ENCODE peak calls at places on chromosomes 1 and 21, in ten cellular contexts. A is NAMALWA; N is IMR-90; H is occipital lobe; J is activated T-cell treated with anti-CD3 and anti-CD28 coated beads for 48 hours; B is stimulated activated CD4-positive, alpha-beta T cell treated with anti-CD3 and anti-CD28 coated beads, Interleukin-4, amount 100 ng/mL, for 48 hours; U is A673; O is NCI-H1694 treated with DMSO at 0.1 percent for 48 hours; Y is mesendoderm; R is LHCN-M2. M is an unnamed sample.

GRCh38 chr1:68484618-68485017 is 12.3 kb downstream of the DEPDC1 start:
- DNase-seq in A (no peak), N (no peak), H (no peak), J (no peak), B (no peak), U (no peak), O (no peak), Y (no peak), R (no peak), M (no peak)

GRCh38 chr1:159828916-159829634 is 2.4 kb downstream of the SLAMF8 start:
- DNase-seq in A (peak; percentile 48), N (no peak), H (no peak), J (no peak), B (no peak), U (no peak), O (peak; percentile 89), Y (peak; percentile 79), R (peak; percentile 27), M (peak; percentile 67)

GRCh38 chr1:6794164-6794563 is 8.9 kb downstream of the CAMTA1 start:
- DNase-seq in A (peak; percentile 70), N (peak; percentile 74), H (no peak), J (no peak), B (no peak), U (peak; percentile 55), O (no peak), Y (peak; percentile 63), R (peak; percentile 59), M (peak; percentile 56)

GRCh38 chr1:23578997-23579363 is 19.7 kb upstream of the ID3 start:
- DNase-seq in A (no peak), N (no peak), H (no peak), J (no peak), B (no peak), U (no peak), O (no peak), Y (no peak), R (no peak), M (no peak)

GRCh38 chr1:204891860-204892259 is 21.2 kb downstream of the NFASC start:
- DNase-seq in A (no peak), N (no peak), H (no peak), J (no peak), B (no peak), U (no peak), O (no peak), Y (no peak), R (no peak), M (no peak)

GRCh38 chr1:209583408-209583807 is at the start of gene CAMK1G:
- DNase-seq in A (no peak), N (peak; percentile 80), H (peak; percentile 60), J (no peak), B (no peak), U (peak; percentile 90), O (no peak), Y (peak; percentile 74), R (peak; percentile 38), M (no peak)

GRCh38 chr1:18581420-18581880 is 49.2 kb upstream of the PAX7 start:
- DNase-seq in A (peak; percentile 64), N (no peak), H (no peak), J (peak; percentile 49), B (peak; percentile 37), U (peak; percentile 39), O (no peak), Y (no peak), R (no peak), M (no peak)

GRCh38 chr1:156624814-156625435 is 5.7 kb downstream of the HAPLN2 start:
- DNase-seq in A (no peak), N (no peak), H (no peak), J (no peak), B (no peak), U (no peak), O (no peak), Y (no peak), R (no peak), M (no peak)

GRCh38 chr1:37265786-37266667 is 208.4 kb upstream of the ZC3H12A start:
- DNase-seq in A (no peak), N (no peak), H (peak; percentile 21), J (no peak), B (no peak), U (no peak), O (no peak), Y (no peak), R (no peak), M (no peak)

GRCh38 chr1:176517484-176517883 is 54.5 kb downstream of the PAPPA2 start:
- DNase-seq in A (no peak), N (no peak), H (no peak), J (no peak), B (no peak), U (no peak), O (no peak), Y (peak; percentile 84), R (peak; percentile 0), M (no peak)

GRCh38 chr1:220529530-220529920 is 1.6 kb downstream of the MARK1 start:
- DNase-seq in A (no peak), N (no peak), H (no peak), J (no peak), B (no peak), U (no peak), O (no peak), Y (no peak), R (no peak), M (peak; percentile 35)

GRCh38 chr1:212606734-212607205 is 1.8 kb upstream of the ATF3 start:
- DNase-seq in A (no peak), N (no peak), H (no peak), J (peak; percentile 19), B (peak; percentile 32), U (peak; percentile 19), O (no peak), Y (no peak), R (no peak), M (no peak)

GRCh38 chr1:173784997-173785396 is 39.5 kb upstream of the DARS2 start:
- DNase-seq in A (no peak), N (no peak), H (no peak), J (no peak), B (no peak), U (no peak), O (no peak), Y (no peak), R (no peak), M (no peak)

GRCh38 chr1:2159124-2159523 is 35.4 kb downstream of the FAAP20 start:
- DNase-seq in A (no peak), N (no peak), H (no peak), J (no peak), B (no peak), U (no peak), O (no peak), Y (no peak), R (no peak), M (no peak)

GRCh38 chr1:232398823-232399222 is 231.1 kb downstream of the SIPA1L2 start:
- DNase-seq in A (no peak), N (no peak), H (no peak), J (no peak), B (no peak), U (no peak), O (no peak), Y (no peak), R (no peak), M (no peak)

GRCh38 chr1:110201157-110201825 is 8.8 kb upstream of the KCNC4 start:
- DNase-seq in A (no peak), N (no peak), H (no peak), J (no peak), B (no peak), U (no peak), O (no peak), Y (no peak), R (no peak), M (no peak)

GRCh38 chr1:245465666-245466065 is 310.9 kb downstream of the KIF26B start:
- DNase-seq in A (no peak), N (no peak), H (no peak), J (no peak), B (no peak), U (no peak), O (no peak), Y (no peak), R (no peak), M (no peak)

GRCh38 chr21:36841866-36842265 is 124.6 kb downstream of the HLCS start:
- DNase-seq in A (no peak), N (peak; percentile 81), H (no peak), J (no peak), B (no peak), U (no peak), O (no peak), Y (no peak), R (peak; percentile 24), M (no peak)

GRCh38 chr1:220786057-220786336 is 716 bp upstream of the MTARC1 start:
- DNase-seq in A (no peak), N (no peak), H (no peak), J (no peak), B (no peak), U (no peak), O (no peak), Y (no peak), R (no peak), M (no peak)

GRCh38 chr1:221715321-221716169 is 26.3 kb downstream of the DUSP10 start:
- DNase-seq in A (no peak), N (peak; percentile 77), H (no peak), J (no peak), B (no peak), U (peak; percentile 1), O (peak; percentile 46), Y (peak; percentile 89), R (peak; percentile 75), M (no peak)

GRCh38 chr1:19435181-19435580 is 50.2 kb downstream of the CAPZB start:
- DNase-seq in A (no peak), N (peak; percentile 81), H (no peak), J (no peak), B (no peak), U (peak; percentile 64), O (no peak), Y (no peak), R (no peak), M (peak; percentile 85)

GRCh38 chr1:180598333-180598979 is 33.4 kb upstream of the XPR1 start:
- DNase-seq in A (no peak), N (no peak), H (no peak), J (no peak), B (no peak), U (no peak), O (no peak), Y (peak; percentile 28), R (no peak), M (no peak)

GRCh38 chr1:71351438-71351837 is 270.6 kb upstream of the ZRANB2 start:
- DNase-seq in A (no peak), N (peak; percentile 81), H (no peak), J (no peak), B (no peak), U (peak; percentile 60), O (no peak), Y (no peak), R (peak; percentile 73), M (no peak)

M was measured in pons.